ENCODE peak calls at places on chromosomes 5 and 9, in ten cellular contexts. R, Q, C, F, D, W, J, E, Y and V are unnamed samples.

GRCh38 chr9:112103405-112103804 is 71.7 kb downstream of the SUSD1 start:
- DNase-seq in Y (no peak), Q (no peak), R (no peak), C (no peak), J (no peak), W (no peak), D (no peak), E (no peak), F (no peak), V (no peak)

GRCh38 chr5:19837536-19838179 is 150.3 kb downstream of the CDH18 start:
- DNase-seq in C (no peak), D (peak), Y (no peak), F (no peak), Q (no peak), W (no peak), J (no peak), R (peak), E (no peak), V (no peak)

GRCh38 chr9:128106940-128107259 is 20.6 kb downstream of the PTGES2 start:
- DNase-seq in Y (no peak), R (no peak), E (no peak), J (no peak), D (no peak), C (no peak), F (no peak), Q (no peak), W (no peak), V (no peak)

GRCh38 chr9:89864257-89864656 is 259.4 kb downstream of the GADD45G start:
- DNase-seq in W (no peak), Q (no peak), J (no peak), R (no peak), F (peak), Y (no peak), C (no peak), E (no peak), D (no peak), V (no peak)

GRCh38 chr5:181190711-181191525 is 14.1 kb downstream of the TRIM7 start:
- DNase-seq in F (no peak), R (peak), E (no peak), W (no peak), D (no peak), J (no peak), Y (no peak), C (peak), Q (no peak), V (no peak)

GRCh38 chr5:60332244-60333018 is 367.5 kb downstream of the DEPDC1B start:
- DNase-seq in C (no peak), W (no peak), R (no peak), Q (no peak), D (peak), J (no peak), E (no peak), Y (no peak), F (no peak), V (peak)

GRCh38 chr9:110911659-110912473 is 126.4 kb downstream of the LPAR1 start:
- DNase-seq in W (no peak), E (no peak), R (no peak), J (no peak), D (no peak), C (no peak), Q (no peak), Y (no peak), F (no peak), V (no peak)

GRCh38 chr5:37721447-37721871 is 118.4 kb downstream of the GDNF start:
- DNase-seq in F (no peak), E (no peak), Y (no peak), W (no peak), C (peak), J (no peak), D (peak), R (peak), Q (no peak), V (no peak)

GRCh38 chr5:143229896-143230675 is 173.4 kb downstream of the NR3C1 start:
- DNase-seq in W (no peak), J (peak), F (no peak), E (no peak), Y (no peak), R (peak), Q (no peak), D (no peak), C (peak), V (no peak)

GRCh38 chr5:110925398-110925797 is 146.1 kb upstream of the TSLP start:
- DNase-seq in Y (no peak), E (no peak), Q (no peak), R (no peak), J (no peak), F (no peak), W (no peak), C (no peak), D (peak), V (peak)

GRCh38 chr5:156707750-156708149 is 142.3 kb upstream of the PPP1R2B start:
- DNase-seq in W (no peak), D (no peak), R (no peak), F (no peak), E (no peak), Y (no peak), C (no peak), Q (no peak), J (no peak), V (no peak)

GRCh38 chr9:104819033-104819432 is 55.1 kb downstream of the NIPSNAP3B start:
- DNase-seq in J (no peak), C (no peak), R (no peak), D (no peak), E (no peak), Y (no peak), W (no peak), F (no peak), Q (no peak), V (no peak)

GRCh38 chr9:38761334-38761733 is 41.4 kb upstream of the FAM240B start:
- DNase-seq in C (no peak), F (no peak), D (peak), J (no peak), R (peak), W (no peak), Y (no peak), Q (no peak), E (no peak), V (no peak)

GRCh38 chr9:114786251-114786650 is 19.6 kb downstream of the TNFSF15 start:
- DNase-seq in W (no peak), D (no peak), Q (no peak), Y (no peak), E (no peak), F (no peak), J (no peak), R (no peak), C (no peak), V (peak)

GRCh38 chr9:77751341-77752091 is 103.4 kb upstream of the GNA14 start:
- DNase-seq in F (peak), R (peak), E (peak), J (no peak), Q (peak), C (peak), W (no peak), D (peak), Y (peak), V (peak)

GRCh38 chr9:136728548-136729123 is 14.1 kb downstream of the LCN10 start:
- DNase-seq in J (no peak), R (peak), C (peak), W (no peak), Q (no peak), E (no peak), D (no peak), F (no peak), Y (peak), V (no peak)

GRCh38 chr9:77663754-77664153 is 15.6 kb upstream of the GNA14 start:
- DNase-seq in E (no peak), W (no peak), D (no peak), Q (peak), Y (no peak), F (peak), R (peak), J (no peak), C (no peak), V (no peak)

GRCh38 chr9:38227061-38227540 is 158.1 kb upstream of the SHB start:
- DNase-seq in Y (peak), R (peak), E (peak), J (peak), Q (peak), C (peak), F (peak), D (peak), W (peak), V (peak)

GRCh38 chr5:74660863-74661262 is 20.3 kb upstream of the ENC1 start:
- DNase-seq in J (no peak), W (no peak), Q (no peak), C (no peak), D (no peak), R (no peak), Y (no peak), E (no peak), F (no peak), V (no peak)

GRCh38 chr5:137148128-137148527 is 351.0 kb downstream of the SPOCK1 start:
- DNase-seq in E (no peak), J (no peak), C (no peak), Y (no peak), F (peak), Q (no peak), W (no peak), R (peak), D (no peak), V (no peak)

GRCh38 chr5:74167206-74167929 is 473.2 kb downstream of the ENC1 start:
- DNase-seq in J (no peak), E (no peak), W (no peak), F (no peak), C (no peak), R (peak), D (peak), Q (no peak), Y (peak), V (peak)

GRCh38 chr9:110580850-110581249 is 1.3 kb upstream of the SVEP1 start:
- DNase-seq in Y (no peak), C (no peak), Q (no peak), J (no peak), F (no peak), R (no peak), E (no peak), W (no peak), D (no peak), V (peak)

GRCh38 chr5:68484307-68485068 is 268.9 kb downstream of the PIK3R1 start:
- DNase-seq in Y (peak), F (no peak), J (no peak), E (no peak), D (no peak), R (no peak), C (no peak), Q (no peak), W (no peak), V (no peak)

GRCh38 chr5:87076931-87077330 is 190.8 kb upstream of the RASA1 start:
- DNase-seq in F (no peak), W (no peak), Q (no peak), C (no peak), D (peak), E (no peak), J (no peak), Y (no peak), R (no peak), V (peak)

GRCh38 chr5:8650197-8650596 is 781.2 kb downstream of the MTRR start:
- DNase-seq in W (peak), Y (no peak), R (peak), D (peak), J (no peak), F (no peak), E (no peak), Q (no peak), C (no peak), V (no peak)

GRCh38 chr5:117624226-117624625 is 1049.6 kb upstream of the SEMA6A start:
- DNase-seq in E (no peak), C (no peak), Y (no peak), F (no peak), W (no peak), J (no peak), Q (no peak), R (no peak), D (no peak), V (no peak)

GRCh38 chr5:48192-48591 is 43.8 kb upstream of the PLEKHG4B start:
- DNase-seq in C (no peak), Q (peak), W (no peak), D (no peak), Y (no peak), F (no peak), J (no peak), E (no peak), R (no peak), V (no peak)

GRCh38 chr5:151772868-151773561 is 1.3 kb downstream of the G3BP1 start:
- DNase-seq in C (no peak), Y (peak), D (peak), R (peak), W (no peak), E (no peak), J (no peak), F (peak), Q (no peak), V (no peak)

GRCh38 chr9:81032831-81033230 is 656.5 kb downstream of the TLE1 start:
- DNase-seq in Q (no peak), C (no peak), D (no peak), R (peak), F (no peak), J (no peak), W (no peak), E (no peak), Y (peak), V (no peak)

GRCh38 chr9:69975681-69976080 is 68.0 kb upstream of the MAMDC2 start:
- DNase-seq in D (peak), R (peak), E (no peak), Y (no peak), Q (no peak), F (no peak), C (no peak), W (no peak), J (no peak), V (no peak)

GRCh38 chr9:133400292-133400691 is 17.5 kb downstream of the REXO4 start:
- DNase-seq in Q (no peak), C (no peak), E (no peak), F (no peak), W (no peak), D (no peak), Y (no peak), J (no peak), R (no peak), V (no peak)

GRCh38 chr9:91066042-91066415 is 264.4 kb downstream of the SYK start:
- DNase-seq in J (no peak), R (no peak), C (no peak), Y (no peak), D (no peak), E (no peak), Q (no peak), F (no peak), W (no peak), V (no peak)

GRCh38 chr9:27602107-27602836 is 29.0 kb upstream of the C9orf72 start:
- DNase-seq in W (no peak), D (no peak), C (no peak), Y (no peak), J (no peak), Q (peak), R (no peak), F (no peak), E (no peak), V (no peak)